ENCODE peak calls at places on chromosomes 16 and 17, in nine cellular contexts. P is A549, W is adrenal gland, B is lung, J is K562, R is heart right ventricle, N is OCI-LY7, V is fibroblast of lung, E is mammary epithelial cell. H is an unnamed sample.

GRCh38 chr17:80861360-80861861 is 130.2 kb upstream of the CHMP6 start:
- DNase-seq in P (no peak), W (no peak), B (no peak), J (no peak), R (no peak), N (no peak), V (no peak), E (no peak), H (no peak)

GRCh38 chr17:41910701-41911391 is 7.9 kb downstream of the ACLY start:
- DNase-seq in P (peak; percentile 98), W (peak; percentile 72), B (no peak), J (no peak), R (no peak), N (no peak), V (peak; percentile 100), E (peak; percentile 19), H (peak; percentile 90)

GRCh38 chr16:68436581-68436980 is 11.7 kb downstream of the SMPD3 start:
- DNase-seq in P (peak; percentile 55), W (no peak), B (no peak), J (peak; percentile 69), R (no peak), N (peak; percentile 28), V (no peak), E (no peak), H (no peak)

GRCh38 chr16:53666816-53667415 is 36.7 kb downstream of the RPGRIP1L start:
- DNase-seq in P (no peak), W (no peak), B (no peak), J (no peak), R (no peak), N (no peak), V (peak; percentile 49), E (no peak), H (no peak)

GRCh38 chr16:64872101-64872500 is 249.8 kb downstream of the CDH11 start:
- DNase-seq in P (no peak), W (no peak), B (no peak), J (no peak), R (no peak), N (no peak), V (no peak), E (no peak), H (no peak)

GRCh38 chr16:49049191-49049590 is 232.4 kb downstream of the CBLN1 start:
- DNase-seq in P (no peak), W (no peak), B (no peak), J (no peak), R (no peak), N (no peak), V (no peak), E (no peak), H (no peak)

GRCh38 chr16:53737563-53737962 is 33.6 kb downstream of the FTO start:
- DNase-seq in P (no peak), W (no peak), B (no peak), J (no peak), R (no peak), N (no peak), V (no peak), E (no peak), H (no peak)

GRCh38 chr17:20217677-20218076 is 208.5 kb downstream of the SPECC1 start:
- DNase-seq in P (no peak), W (no peak), B (no peak), J (no peak), R (no peak), N (no peak), V (no peak), E (no peak), H (no peak)

GRCh38 chr16:15398618-15399316 is 3.2 kb downstream of the MPV17L start:
- DNase-seq in P (no peak), W (no peak), B (no peak), J (no peak), R (no peak), N (no peak), V (no peak), E (no peak), H (no peak)

GRCh38 chr17:50307654-50308053 is 33.4 kb downstream of the TMEM92 start:
- DNase-seq in P (no peak), W (no peak), B (no peak), J (no peak), R (no peak), N (no peak), V (no peak), E (no peak), H (no peak)

GRCh38 chr17:1996243-1997145 is 28.6 kb downstream of the RTN4RL1 start:
- DNase-seq in P (no peak), W (no peak), B (no peak), J (no peak), R (no peak), N (no peak), V (no peak), E (no peak), H (no peak)

GRCh38 chr17:63930951-63931575 is 1.1 kb downstream of the CD79B start:
- DNase-seq in P (no peak), W (peak; percentile 55), B (peak; percentile 38), J (peak; percentile 82), R (peak; percentile 77), N (peak; percentile 83), V (no peak), E (no peak), H (no peak)

GRCh38 chr16:66382171-66382965 is 15.9 kb downstream of the CDH5 start:
- DNase-seq in P (peak; percentile 74), W (no peak), B (no peak), J (no peak), R (no peak), N (no peak), V (peak; percentile 96), E (peak; percentile 87), H (no peak)

GRCh38 chr16:4385066-4385788 is 13.6 kb downstream of the VASN start:
- DNase-seq in P (no peak), W (no peak), B (no peak), J (peak; percentile 20), R (no peak), N (no peak), V (no peak), E (no peak), H (no peak)

GRCh38 chr17:1186923-1187771 is 7.4 kb upstream of the ABR start:
- DNase-seq in P (peak; percentile 92), W (peak; percentile 87), B (peak; percentile 87), J (peak; percentile 71), R (peak; percentile 90), N (peak; percentile 80), V (peak; percentile 80), E (peak; percentile 74), H (peak; percentile 93)

GRCh38 chr17:59160203-59161025 is 4.9 kb downstream of the PRR11 start:
- DNase-seq in P (no peak), W (no peak), B (no peak), J (no peak), R (no peak), N (no peak), V (no peak), E (no peak), H (no peak)

GRCh38 chr17:65592131-65592965 is 30.9 kb upstream of the AXIN2 start:
- DNase-seq in P (no peak), W (no peak), B (no peak), J (no peak), R (no peak), N (no peak), V (no peak), E (no peak), H (no peak)

GRCh38 chr17:34275881-34276280 is 5.9 kb downstream of the CCL7 start:
- DNase-seq in P (peak; percentile 51), W (no peak), B (no peak), J (no peak), R (no peak), N (no peak), V (peak; percentile 88), E (no peak), H (no peak)

GRCh38 chr16:31071861-31072260 is 2.2 kb downstream of the ZNF668 start:
- DNase-seq in P (no peak), W (no peak), B (no peak), J (no peak), R (no peak), N (no peak), V (peak; percentile 81), E (peak; percentile 12), H (no peak)

GRCh38 chr16:30070490-30070889 is 4.9 kb downstream of the ALDOA start:
- DNase-seq in P (no peak), W (no peak), B (no peak), J (no peak), R (no peak), N (no peak), V (no peak), E (no peak), H (no peak)

GRCh38 chr16:30067584-30067916 is 2.0 kb downstream of the ALDOA start:
- DNase-seq in P (no peak), W (no peak), B (no peak), J (no peak), R (no peak), N (no peak), V (no peak), E (no peak), H (no peak)

GRCh38 chr16:30068333-30068732 is 2.8 kb downstream of the ALDOA start:
- DNase-seq in P (no peak), W (no peak), B (no peak), J (no peak), R (no peak), N (no peak), V (no peak), E (no peak), H (no peak)

GRCh38 chr16:30068750-30069574 is 3.4 kb downstream of the ALDOA start:
- DNase-seq in P (peak; percentile 59), W (peak; percentile 32), B (no peak), J (no peak), R (no peak), N (peak; percentile 50), V (no peak), E (peak; percentile 29), H (peak; percentile 30)

GRCh38 chr16:30069575-30070462 is 4.3 kb downstream of the ALDOA start:
- DNase-seq in P (no peak), W (peak; percentile 49), B (no peak), J (no peak), R (no peak), N (no peak), V (peak; percentile 57), E (no peak), H (peak; percentile 58)
- H3K4me3 ChIP-seq in P (no peak overlapping the region), W (no peak overlapping the region), B (no peak overlapping the region), J (peak overlapping the region; percentile 32), R (peak overlapping the region; percentile 21), N (no peak overlapping the region), V (no peak overlapping the region), E (no peak overlapping the region), H (no peak overlapping the region)

GRCh38 chr16:17408296-17408695 is 62.5 kb downstream of the XYLT1 start:
- DNase-seq in P (no peak), W (no peak), B (no peak), J (no peak), R (no peak), N (no peak), V (no peak), E (no peak), H (no peak)
- H3K27ac ChIP-seq in P (no peak overlapping the region), W (no peak overlapping the region), B (no peak overlapping the region), J (no peak overlapping the region), R (no peak overlapping the region), N (no peak overlapping the region), V (no peak overlapping the region), E (no peak overlapping the region), H (no peak overlapping the region)

GRCh38 chr17:78358538-78359215 is 1.2 kb downstream of the SOCS3 start:
- DNase-seq in P (peak; percentile 82), W (peak; percentile 49), B (no peak), J (no peak), R (peak; percentile 34), N (no peak), V (peak; percentile 76), E (peak; percentile 60), H (peak; percentile 62)
- H3K4me3 ChIP-seq in P (peak overlapping the region; percentile 86), W (peak overlapping the region; percentile 78), B (peak overlapping the region; percentile 96), J (peak overlapping the region; percentile 90), R (peak overlapping the region; percentile 94), N (no peak overlapping the region), V (peak overlapping the region; percentile 92), E (peak overlapping the region; percentile 94), H (peak overlapping the region; percentile 86)

GRCh38 chr17:75909812-75910274 is 5.2 kb upstream of the MRPL38 start:
- DNase-seq in P (no peak), W (no peak), B (no peak), J (no peak), R (no peak), N (no peak), V (no peak), E (peak; percentile 79), H (no peak)
- H3K27ac ChIP-seq in P (no peak overlapping the region), W (no peak overlapping the region), B (peak overlapping the region; percentile 57), J (no peak overlapping the region), R (no peak overlapping the region), N (peak overlapping the region; percentile 75), V (no peak overlapping the region), E (no peak overlapping the region), H (no peak overlapping the region)